ENCODE peak calls at places on chromosome 2, in five cellular contexts. F is SK-N-MC, E is prostate gland, V is stomach, Z is HL-60. A is an unnamed sample.

GRCh38 chr2:144718376-144718775 is 198.5 kb upstream of the ZEB2 start:
- DNase-seq in F (no peak), E (no peak), V (no peak), Z (no peak), A (no peak)

GRCh38 chr2:24855022-24855622 is 61.9 kb downstream of the CENPO start:
- DNase-seq in F (no peak), E (no peak), V (no peak), Z (no peak), A (peak)

GRCh38 chr2:30950339-30950738 is 143.1 kb upstream of the CAPN13 start:
- DNase-seq in F (no peak), E (no peak), V (no peak), Z (no peak), A (no peak)

GRCh38 chr2:71609029-71609428 is 155.7 kb downstream of the DYSF start:
- DNase-seq in F (no peak), E (no peak), V (no peak), Z (no peak), A (peak)

GRCh38 chr2:213015387-213016165 is 135.8 kb downstream of the IKZF2 start:
- DNase-seq in F (no peak), E (no peak), V (no peak), Z (no peak), A (no peak)

GRCh38 chr2:154133823-154134222 is 262.1 kb downstream of the GALNT13 start:
- DNase-seq in F (no peak), E (no peak), V (no peak), Z (no peak), A (no peak)

GRCh38 chr2:79892123-79892522 is 379.3 kb downstream of the CTNNA2 start:
- DNase-seq in F (no peak), E (no peak), V (no peak), Z (no peak), A (no peak)

GRCh38 chr2:45469314-45470099 is 141.6 kb downstream of the SRBD1 start:
- DNase-seq in F (no peak), E (peak), V (no peak), Z (no peak), A (no peak)

GRCh38 chr2:180707867-180708205 is 272.6 kb upstream of the UBE2E3 start:
- DNase-seq in F (no peak), E (no peak), V (no peak), Z (peak), A (no peak)

GRCh38 chr2:199977984-199978415 is 22.6 kb downstream of the MAIP1 start:
- DNase-seq in F (no peak), E (no peak), V (no peak), Z (no peak), A (no peak)

GRCh38 chr2:234235191-234235590 is 184.7 kb downstream of the SPP2 start:
- DNase-seq in F (no peak), E (no peak), V (no peak), Z (no peak), A (no peak)

GRCh38 chr2:142868281-142868762 is 9.1 kb upstream of the KYNU start:
- DNase-seq in F (no peak), E (peak), V (peak), Z (no peak), A (peak)

GRCh38 chr2:214261683-214262082 is 149.2 kb upstream of the VWC2L start:
- DNase-seq in F (no peak), E (no peak), V (no peak), Z (no peak), A (no peak)

GRCh38 chr2:28369355-28369754 is 23.3 kb upstream of the FOSL2 start:
- DNase-seq in F (no peak), E (no peak), V (no peak), Z (no peak), A (no peak)

GRCh38 chr2:127588241-127588640 is 52.8 kb downstream of the MYO7B start:
- DNase-seq in F (no peak), E (no peak), V (peak), Z (no peak), A (no peak)

GRCh38 chr2:81481242-81481993 is 1176.9 kb upstream of the LRRTM1 start:
- DNase-seq in F (no peak), E (no peak), V (no peak), Z (no peak), A (peak)

GRCh38 chr2:34254272-34254882 is 655.3 kb upstream of the FAM98A start:
- DNase-seq in F (no peak), E (no peak), V (no peak), Z (no peak), A (no peak)

GRCh38 chr2:35292269-35292668 is 1063.3 kb upstream of the CRIM1 start:
- DNase-seq in F (no peak), E (no peak), V (no peak), Z (no peak), A (no peak)

GRCh38 chr2:196177124-196177523 is 5.7 kb upstream of the STK17B start:
- DNase-seq in F (no peak), E (no peak), V (no peak), Z (no peak), A (no peak)

GRCh38 chr2:157375384-157375783 is 49.8 kb upstream of the ERMN start:
- DNase-seq in F (no peak), E (no peak), V (no peak), Z (no peak), A (no peak)

GRCh38 chr2:29892576-29892975 is 28.8 kb downstream of the ALK start:
- DNase-seq in F (no peak), E (no peak), V (no peak), Z (no peak), A (no peak)

GRCh38 chr2:209661286-209661685 is 110.3 kb upstream of the UNC80 start:
- DNase-seq in F (no peak), E (no peak), V (no peak), Z (no peak), A (no peak)

GRCh38 chr2:131029812-131030211 is 63.4 kb downstream of the FAM168B start:
- DNase-seq in F (no peak), E (no peak), V (no peak), Z (no peak), A (no peak)

GRCh38 chr2:131032393-131032836 is 60.8 kb downstream of the FAM168B start:
- DNase-seq in F (no peak), E (no peak), V (no peak), Z (no peak), A (peak)

GRCh38 chr2:131030478-131030971 is 62.7 kb downstream of the FAM168B start:
- DNase-seq in F (no peak), E (no peak), V (no peak), Z (no peak), A (no peak)

GRCh38 chr2:131031875-131032274 is 61.4 kb downstream of the FAM168B start:
- DNase-seq in F (no peak), E (no peak), V (no peak), Z (no peak), A (peak)

DNA sequence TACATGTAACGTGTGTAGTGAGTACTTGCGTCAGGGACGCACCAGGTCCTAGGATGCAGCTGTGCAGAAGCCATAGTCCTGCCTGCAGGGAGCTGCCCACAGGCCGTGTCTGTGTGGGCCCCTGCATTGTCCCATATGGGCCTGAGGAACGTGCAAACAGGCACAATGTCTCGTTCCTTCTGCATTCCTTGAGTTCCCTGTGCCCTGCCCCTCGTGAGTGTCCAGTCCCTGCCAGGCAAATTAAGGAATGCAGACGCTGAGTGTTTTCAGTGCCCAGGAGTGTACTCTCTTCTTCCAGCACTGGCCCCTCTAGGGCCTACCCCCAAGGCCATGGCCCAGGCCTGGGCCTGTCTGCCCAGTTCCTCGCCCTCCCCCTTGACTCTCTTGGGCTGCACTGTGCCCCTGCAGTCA is 61.8 kb downstream of the FAM168B start:
- DNase-seq in F (no peak), E (no peak), V (no peak), Z (no peak), A (no peak)
- H3K4me3 ChIP-seq in F (no peak), E (no peak), V (no peak), Z (no peak), A (no peak)

GRCh38 chr2:1824202-1824905 is 80.0 kb upstream of the PXDN start:
- DNase-seq in F (no peak), E (no peak), V (no peak), Z (no peak), A (peak)
- TF ChIP-seq POLR2AphosphoS5 in F (no peak), E (no peak), V (peak), Z (no peak), A (peak)

DNA sequence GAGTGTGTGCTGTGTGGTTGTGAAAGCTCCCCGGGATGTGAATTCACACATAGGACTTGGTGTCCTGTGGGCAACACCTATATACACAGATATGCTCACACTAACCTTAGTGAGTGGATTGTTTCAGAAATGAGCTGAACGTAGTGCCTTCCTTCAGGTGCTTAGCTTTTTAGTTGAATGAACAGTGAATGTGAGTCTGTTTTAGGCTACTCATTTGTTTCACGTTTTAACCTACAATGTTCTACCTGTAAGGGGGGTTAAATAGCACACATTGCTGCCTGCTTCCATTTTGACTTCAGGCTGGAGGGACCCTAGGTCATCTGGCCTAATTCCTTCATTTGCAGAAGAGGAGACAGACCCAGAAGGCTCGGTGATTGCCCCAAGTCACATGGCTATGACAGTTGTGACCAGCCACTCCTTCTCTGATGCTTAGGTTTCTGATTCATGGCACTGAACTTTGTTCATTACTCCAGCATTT is 1.0 kb downstream of the PLEK start:
- DNase-seq in F (no peak), E (no peak), V (no peak), Z (peak), A (no peak)
- H3K27ac ChIP-seq in F (no peak), E (no peak), V (peak), Z (peak), A (peak)

GRCh38 chr2:53859354-53860159 is at the start of gene GPR75:
- DNase-seq in F (no peak), E (peak), V (peak), Z (no peak), A (no peak)
- H3K4me3 ChIP-seq in F (no peak), E (peak), V (peak), Z (no peak), A (peak)

DNA sequence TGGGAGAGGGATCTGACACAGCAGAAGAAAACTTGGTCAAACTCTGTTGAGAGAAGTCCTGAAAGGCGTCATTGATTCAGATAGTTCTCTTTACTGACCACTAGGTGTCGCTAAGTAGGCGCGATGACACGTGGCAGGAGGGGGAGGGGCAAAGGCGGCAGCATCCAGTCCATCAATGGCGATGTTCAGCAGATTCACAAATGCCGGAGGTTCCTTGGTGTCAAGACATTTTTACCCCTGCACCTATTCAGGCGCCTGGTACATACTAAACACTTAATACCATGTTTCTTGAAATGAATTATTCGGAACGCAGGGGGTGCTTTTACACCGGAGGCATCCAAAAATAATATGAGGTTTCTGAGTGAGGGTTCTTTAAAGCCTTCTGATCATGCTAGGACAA is 3.0 kb upstream of the PLEK start:
- DNase-seq in F (peak), E (peak), V (peak), Z (peak), A (peak)
- TF ChIP-seq POLR2AphosphoS5 in F (no peak), E (peak), V (peak), Z (peak), A (no peak)

A was measured in sigmoid colon.